ENCODE peak calls at places on chromosomes 2 and 18, in six cellular contexts. Q is heart left ventricle; Y is tibial nerve; C is CD4-positive, alpha-beta T cell; V is neural progenitor cell; D is CD8-positive, alpha-beta memory T cell. X is an unnamed sample.

GRCh38 chr18:28541941-28542340 is 365.0 kb upstream of the CDH2 start:
- DNase-seq in Q (no peak), V (no peak), D (no peak), C (no peak), Y (no peak), X (no peak)

GRCh38 chr2:200127852-200128251 is 172.5 kb downstream of the MAIP1 start:
- DNase-seq in Y (no peak), C (no peak), D (no peak), Q (no peak), V (no peak), X (no peak)

GRCh38 chr2:224202466-224202865 is 163.4 kb upstream of the SERPINE2 start:
- DNase-seq in Q (no peak), C (no peak), Y (no peak), D (no peak), V (no peak), X (no peak)

GRCh38 chr2:219022041-219022440 is 19.3 kb downstream of the CFAP65 start:
- DNase-seq in Q (no peak), V (no peak), Y (no peak), D (no peak), C (no peak), X (no peak)

GRCh38 chr2:41965886-41966285 is 81.9 kb upstream of the PKDCC start:
- DNase-seq in V (no peak), C (no peak), Q (no peak), Y (peak; percentile 36), D (no peak), X (no peak)

GRCh38 chr2:150023044-150023443 is 435.5 kb upstream of the MMADHC start:
- DNase-seq in Q (no peak), D (no peak), V (peak; percentile 25), C (no peak), Y (no peak), X (no peak)

GRCh38 chr2:239245872-239246701 is 154.7 kb downstream of the HDAC4 start:
- DNase-seq in C (no peak), D (no peak), Q (no peak), V (no peak), Y (no peak), X (no peak)

GRCh38 chr2:43278683-43279220 is 52.3 kb upstream of the ZFP36L2 start:
- DNase-seq in D (no peak), C (no peak), Q (no peak), Y (no peak), V (no peak), X (no peak)

GRCh38 chr18:51051105-51051712 is 21.2 kb downstream of the SMAD4 start:
- DNase-seq in D (peak; percentile 58), Q (no peak), C (no peak), V (peak; percentile 81), Y (no peak), X (peak; percentile 59)

GRCh38 chr2:70851704-70852103 is 16.1 kb upstream of the CD207 start:
- DNase-seq in Q (no peak), C (no peak), D (peak; percentile 32), Y (no peak), V (no peak), X (no peak)

GRCh38 chr2:30645081-30645744 is 162.0 kb downstream of the CAPN13 start:
- DNase-seq in V (no peak), Y (no peak), D (no peak), Q (no peak), C (no peak), X (no peak)

GRCh38 chr2:11830708-11831301 is 84.4 kb downstream of the LPIN1 start:
- DNase-seq in V (no peak), C (no peak), Q (no peak), Y (no peak), D (no peak), X (no peak)

GRCh38 chr2:138421315-138421970 is 80.1 kb upstream of the SPOPL start:
- DNase-seq in Y (no peak), D (no peak), V (no peak), Q (no peak), C (no peak), X (no peak)

GRCh38 chr2:55011741-55012574 is 38.3 kb downstream of the RTN4 start:
- DNase-seq in D (no peak), C (no peak), Y (no peak), V (no peak), Q (no peak), X (no peak)

GRCh38 chr2:3956892-3957291 is 253.5 kb downstream of the DCDC2C start:
- DNase-seq in Q (no peak), D (no peak), Y (no peak), C (no peak), V (no peak), X (no peak)

GRCh38 chr2:18404708-18405107 is 155.7 kb downstream of the RDH14 start:
- DNase-seq in V (peak; percentile 54), C (no peak), Y (no peak), D (no peak), Q (no peak), X (no peak)

GRCh38 chr2:134912406-134912805 is 6.2 kb upstream of the CCNT2 start:
- DNase-seq in D (no peak), Y (no peak), C (no peak), Q (no peak), V (no peak), X (no peak)

GRCh38 chr18:76905821-76906220 is 83.5 kb downstream of the ZNF236 start:
- DNase-seq in C (no peak), Y (no peak), D (no peak), Q (no peak), V (no peak), X (no peak)

GRCh38 chr2:112482309-112483046 is 522 bp downstream of the TTL start:
- DNase-seq in C (peak; percentile 11), Q (peak; percentile 68), D (peak; percentile 20), V (peak; percentile 61), Y (no peak), X (peak; percentile 30)

GRCh38 chr2:159803235-159803962 is 5.4 kb upstream of the CD302 start:
- DNase-seq in Y (no peak), V (no peak), Q (no peak), C (no peak), D (no peak), X (no peak)

GRCh38 chr2:220858101-220858500 is 714.0 kb downstream of the EPHA4 start:
- DNase-seq in Y (no peak), C (no peak), D (no peak), Q (no peak), V (no peak), X (no peak)

GRCh38 chr2:94870392-94871225 is 621 bp upstream of the TEKT4 start:
- DNase-seq in V (no peak), Y (no peak), C (no peak), Q (no peak), D (no peak), X (no peak)

GRCh38 chr2:30265441-30266015 is 34.2 kb downstream of the LBH start:
- DNase-seq in D (no peak), C (no peak), V (no peak), Q (no peak), Y (no peak), X (no peak)

GRCh38 chr2:143852748-143853147 is 667.2 kb downstream of the ZEB2 start:
- DNase-seq in C (no peak), V (peak; percentile 43), Q (no peak), D (no peak), Y (no peak), X (no peak)

DNA sequence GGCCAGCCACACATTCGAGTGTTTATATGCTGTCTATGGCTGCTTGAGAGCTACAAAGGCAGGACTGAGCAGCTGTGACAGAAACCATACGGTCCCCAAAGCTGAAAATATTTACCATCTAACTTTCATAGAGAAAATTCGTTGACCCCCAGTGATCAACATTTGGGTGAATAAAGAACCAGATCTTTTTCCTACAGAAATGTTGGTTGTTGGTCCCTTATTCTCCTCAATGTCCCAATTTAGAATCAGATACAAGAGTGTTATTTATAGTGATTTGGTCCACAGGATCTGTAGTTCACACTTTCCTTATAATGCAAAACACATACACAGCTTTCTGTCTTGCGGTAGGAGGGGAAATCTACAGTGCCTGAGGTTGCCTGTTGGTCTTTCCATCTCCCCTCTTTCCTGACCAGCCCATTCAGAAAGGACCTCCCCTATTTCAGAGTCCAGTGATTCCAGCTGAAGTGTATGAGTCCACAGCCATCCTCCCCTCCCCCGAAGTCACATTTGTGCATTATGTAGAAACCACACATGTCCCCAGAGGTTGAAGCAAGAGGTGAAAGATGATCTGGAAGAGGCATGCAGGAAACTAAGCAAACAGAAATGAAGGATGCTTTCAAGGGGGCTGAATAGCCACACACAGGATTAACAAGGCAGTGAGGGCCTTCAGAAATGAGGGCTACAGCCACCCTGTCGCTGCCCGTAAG is 61.9 kb downstream of the SPRED2 start:
- DNase-seq in D (no peak), V (no peak), C (no peak), Q (no peak), Y (no peak), X (no peak)
- H3K27ac ChIP-seq in D (no peak overlapping the region), V (no peak overlapping the region), C (no peak overlapping the region), Q (peak overlapping the region; percentile 48), Y (no peak overlapping the region), X (no peak overlapping the region)

GRCh38 chr18:35267809-35268208 is 22.2 kb downstream of the ZSCAN30 start:
- DNase-seq in Y (no peak), Q (peak; percentile 65), V (no peak), D (no peak), C (no peak), X (no peak)
- H3K27ac ChIP-seq in Y (peak overlapping the region; percentile 86), Q (peak overlapping the region; percentile 83), V (no peak overlapping the region), D (no peak overlapping the region), C (no peak overlapping the region), X (no peak overlapping the region)

GRCh38 chr2:176665086-176665485 is 395.8 kb downstream of the MTX2 start:
- DNase-seq in Y (no peak), D (no peak), Q (no peak), V (no peak), C (no peak), X (no peak)

GRCh38 chr2:176664478-176664877 is 395.2 kb downstream of the MTX2 start:
- DNase-seq in C (no peak), V (no peak), Q (no peak), Y (no peak), D (no peak), X (no peak)

GRCh38 chr2:176668879-176669395 is 399.7 kb downstream of the MTX2 start:
- DNase-seq in D (no peak), V (no peak), C (no peak), Q (no peak), Y (no peak), X (no peak)

GRCh38 chr2:176669398-176670174 is 400.3 kb downstream of the MTX2 start:
- DNase-seq in C (no peak), Y (no peak), Q (no peak), V (no peak), D (no peak), X (no peak)
- H3K27ac ChIP-seq in C (no peak overlapping the region), Y (no peak overlapping the region), Q (no peak overlapping the region), V (no peak overlapping the region), D (no peak overlapping the region), X (no peak overlapping the region)

DNA sequence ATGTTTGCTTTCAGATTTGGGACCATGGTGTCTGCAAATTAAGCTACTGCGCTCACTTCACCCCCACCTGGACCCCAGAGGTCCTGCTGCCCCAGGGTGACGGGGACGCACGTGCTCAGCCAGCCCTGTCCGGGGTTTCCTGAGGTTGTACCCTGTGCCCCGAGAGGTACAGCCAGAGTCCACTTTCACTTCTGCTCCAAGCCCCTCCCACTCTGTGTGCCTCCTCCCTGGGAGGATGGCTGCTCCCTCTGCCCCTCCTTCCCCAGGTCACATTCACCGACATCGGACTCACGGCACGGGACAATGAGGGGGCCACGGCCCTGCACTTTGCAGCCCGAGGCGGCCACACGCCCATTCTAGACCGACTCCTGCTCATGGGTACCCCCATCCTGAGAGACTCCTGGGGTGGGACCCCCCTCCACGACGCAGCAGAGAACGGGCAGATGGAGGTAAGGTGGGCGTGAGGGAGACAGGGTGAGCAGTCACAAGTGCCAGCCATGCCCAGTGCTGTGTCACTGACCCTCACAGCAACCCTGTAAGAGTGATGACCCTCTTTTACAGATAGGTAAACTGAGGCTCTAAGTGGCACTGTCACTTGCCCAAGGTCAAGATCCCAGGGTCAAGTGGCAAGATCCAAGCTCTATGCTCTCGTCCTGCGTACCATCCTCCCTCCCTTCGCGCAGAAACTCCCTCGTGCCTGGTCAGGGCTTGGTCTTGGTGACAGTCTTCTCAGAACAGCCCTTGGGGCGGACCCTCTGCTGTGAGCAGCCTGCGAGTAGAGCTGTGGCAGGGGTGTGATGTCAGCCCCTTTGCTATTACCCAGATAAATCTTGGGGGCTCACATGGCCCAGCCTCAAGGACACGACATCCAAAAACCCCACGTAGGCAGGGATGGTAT is 7.6 kb downstream of the ESPNL start:
- DNase-seq in V (no peak), D (no peak), Q (peak; percentile 40), Y (no peak), C (no peak), X (peak; percentile 34)
- H3K27ac ChIP-seq in V (no peak overlapping the region), D (no peak overlapping the region), Q (no peak overlapping the region), Y (no peak overlapping the region), C (no peak overlapping the region), X (no peak overlapping the region)

X was measured in CD4-positive, alpha-beta memory T cell.